ENCODE peak calls at places on chromosome 21, in five cellular contexts. One of them, this sample, is unnamed.

GRCh38 chr21:16308269-16308668 is 578.5 kb downstream of the USP25 start:
- DNase-seq in mammary epithelial cell: peak; percentile 90
- DNase-seq in B cell: no peak
- DNase-seq in epithelial cell of esophagus: peak; percentile 72
- DNase-seq in GM20000: peak; percentile 10
- DNase-seq in this sample: peak; percentile 14

GRCh38 chr21:45041351-45041805 is 33.0 kb upstream of the ADARB1 start:
- DNase-seq in GM20000: no peak
- DNase-seq in mammary epithelial cell: no peak
- DNase-seq in epithelial cell of esophagus: no peak
- DNase-seq in B cell: no peak
- DNase-seq in this sample: peak; percentile 73

GRCh38 chr21:37670883-37671282 is 245.4 kb downstream of the KCNJ6 start:
- DNase-seq in B cell: no peak
- DNase-seq in mammary epithelial cell: peak; percentile 25
- DNase-seq in GM20000: no peak
- DNase-seq in epithelial cell of esophagus: peak; percentile 49
- DNase-seq in this sample: peak; percentile 59

GRCh38 chr21:45364464-45365185 is 40.3 kb upstream of the COL18A1 start:
- DNase-seq in GM20000: no peak
- DNase-seq in B cell: no peak
- DNase-seq in mammary epithelial cell: peak; percentile 12
- DNase-seq in epithelial cell of esophagus: no peak
- DNase-seq in this sample: peak; percentile 35

GRCh38 chr21:45073301-45074047 is 906 bp upstream of the ADARB1 start:
- DNase-seq in mammary epithelial cell: no peak
- DNase-seq in GM20000: peak; percentile 66
- DNase-seq in B cell: no peak
- DNase-seq in epithelial cell of esophagus: peak; percentile 64
- DNase-seq in this sample: peak; percentile 19

GRCh38 chr21:37230632-37231246 is 36.4 kb downstream of the VPS26C start:
- DNase-seq in mammary epithelial cell: no peak
- DNase-seq in GM20000: no peak
- DNase-seq in B cell: no peak
- DNase-seq in epithelial cell of esophagus: peak; percentile 31
- DNase-seq in this sample: no peak

GRCh38 chr21:45308211-45309068 is 20.7 kb upstream of the POFUT2 start:
- DNase-seq in epithelial cell of esophagus: no peak
- DNase-seq in GM20000: no peak
- DNase-seq in B cell: no peak
- DNase-seq in mammary epithelial cell: no peak
- DNase-seq in this sample: peak; percentile 29

GRCh38 chr21:45279446-45280177 is 8.1 kb downstream of the POFUT2 start:
- DNase-seq in epithelial cell of esophagus: no peak
- DNase-seq in B cell: no peak
- DNase-seq in mammary epithelial cell: no peak
- DNase-seq in GM20000: no peak
- DNase-seq in this sample: no peak

GRCh38 chr21:27219068-27219467 is 252.2 kb upstream of the ADAMTS5 start:
- DNase-seq in B cell: no peak
- DNase-seq in epithelial cell of esophagus: peak; percentile 73
- DNase-seq in mammary epithelial cell: peak; percentile 67
- DNase-seq in GM20000: no peak
- DNase-seq in this sample: peak; percentile 82

GRCh38 chr21:33894736-33895288 is 20.8 kb downstream of the ATP5PO start:
- DNase-seq in B cell: peak; percentile 32
- DNase-seq in epithelial cell of esophagus: peak; percentile 81
- DNase-seq in GM20000: peak; percentile 68
- DNase-seq in mammary epithelial cell: peak; percentile 63
- DNase-seq in this sample: peak; percentile 68

DNA sequence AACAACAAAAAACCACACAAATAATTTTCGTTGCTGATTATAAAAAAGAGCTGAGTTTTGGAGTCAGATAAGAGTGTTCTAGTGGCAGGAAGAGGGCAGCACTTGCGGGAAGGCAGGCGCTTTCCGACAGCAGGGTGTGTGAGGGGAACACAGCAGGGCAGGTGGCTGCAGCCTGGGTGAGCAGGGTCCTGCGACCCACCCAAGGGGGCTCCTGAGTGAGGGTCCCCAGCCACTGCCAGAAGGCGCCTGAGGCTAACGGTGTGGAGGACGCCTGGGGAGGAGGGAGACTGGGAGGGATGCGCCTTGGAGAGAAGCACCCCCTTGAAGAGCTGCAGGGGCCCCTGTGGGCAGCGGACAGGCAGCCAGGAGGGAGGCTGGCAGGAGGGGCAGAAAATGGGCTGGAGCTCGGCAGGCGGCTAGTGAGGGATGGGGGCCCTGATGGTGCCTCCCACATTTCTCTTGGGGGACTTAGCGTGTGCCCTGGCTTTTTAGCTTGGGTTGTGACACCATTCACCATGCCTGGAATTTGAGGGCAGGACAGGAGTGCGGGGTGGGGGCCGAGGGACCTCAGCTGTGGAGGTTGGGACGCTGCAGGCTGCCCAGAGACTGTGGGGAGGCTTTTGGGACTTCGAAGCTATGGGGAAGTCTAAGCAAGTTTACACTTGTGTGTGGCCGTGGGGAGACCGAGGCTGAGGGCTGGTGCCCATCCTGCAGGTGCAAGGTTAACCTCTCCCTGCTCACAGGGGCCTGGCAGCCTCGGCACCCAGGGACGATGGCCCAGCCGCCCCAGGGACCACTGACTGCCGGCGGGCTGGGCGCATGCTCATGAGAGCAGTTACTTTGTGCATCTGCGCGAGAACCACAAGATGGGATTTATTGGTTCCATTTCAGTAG is 111.4 kb downstream of the SIK1 start:
- DNase-seq in epithelial cell of esophagus: no peak
- DNase-seq in B cell: peak; percentile 60
- DNase-seq in mammary epithelial cell: no peak
- DNase-seq in GM20000: no peak
- DNase-seq in this sample: no peak
- TF ChIP-seq CTCF in epithelial cell of esophagus: no peak
- TF ChIP-seq CTCF in B cell: peak; percentile 45
- TF ChIP-seq CTCF in mammary epithelial cell: no peak
- TF ChIP-seq CTCF in GM20000: no peak
- TF ChIP-seq CTCF in this sample: no peak

GRCh38 chr21:39700318-39700717 is 44.7 kb upstream of the IGSF5 start:
- DNase-seq in B cell: no peak
- DNase-seq in mammary epithelial cell: no peak
- DNase-seq in GM20000: no peak
- DNase-seq in epithelial cell of esophagus: no peak
- DNase-seq in this sample: no peak

GRCh38 chr21:39710866-39711265 is 34.1 kb upstream of the IGSF5 start:
- DNase-seq in epithelial cell of esophagus: no peak
- DNase-seq in GM20000: no peak
- DNase-seq in B cell: no peak
- DNase-seq in mammary epithelial cell: no peak
- DNase-seq in this sample: no peak

GRCh38 chr21:39707316-39707715 is 37.7 kb upstream of the IGSF5 start:
- DNase-seq in B cell: no peak
- DNase-seq in epithelial cell of esophagus: no peak
- DNase-seq in GM20000: no peak
- DNase-seq in mammary epithelial cell: no peak
- DNase-seq in this sample: no peak

GRCh38 chr21:39703578-39703977 is 41.4 kb upstream of the IGSF5 start:
- DNase-seq in mammary epithelial cell: no peak
- DNase-seq in B cell: no peak
- DNase-seq in epithelial cell of esophagus: no peak
- DNase-seq in GM20000: no peak
- DNase-seq in this sample: no peak

DNA sequence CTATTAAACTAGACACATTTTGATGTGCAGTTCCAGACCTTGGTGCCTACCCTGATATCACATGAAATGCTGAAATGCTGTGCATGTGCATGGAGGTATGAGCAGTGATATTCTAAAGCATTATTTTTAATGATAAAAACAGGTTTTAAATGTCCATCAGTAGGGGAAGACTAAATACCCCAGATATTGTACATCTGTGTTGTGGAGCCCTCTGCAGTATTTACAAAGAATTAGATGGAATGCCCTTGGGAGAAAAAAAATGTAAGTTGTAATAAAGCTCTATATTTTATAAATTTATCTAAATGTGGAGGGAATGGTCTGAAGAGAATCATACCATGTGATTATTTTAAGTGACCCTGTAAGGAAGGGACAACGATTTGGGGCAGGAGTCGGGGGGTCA is 39.1 kb upstream of the IGSF5 start:
- DNase-seq in epithelial cell of esophagus: no peak
- DNase-seq in mammary epithelial cell: no peak
- DNase-seq in GM20000: no peak
- DNase-seq in B cell: no peak
- DNase-seq in this sample: no peak
- TF ChIP-seq CTCF in epithelial cell of esophagus: no peak
- TF ChIP-seq CTCF in mammary epithelial cell: no peak
- TF ChIP-seq CTCF in GM20000: no peak
- TF ChIP-seq CTCF in B cell: no peak
- TF ChIP-seq CTCF in this sample: no peak

GRCh38 chr21:40173833-40174232 is 306.6 kb downstream of the PCP4 start:
- DNase-seq in mammary epithelial cell: no peak
- DNase-seq in B cell: no peak
- DNase-seq in GM20000: no peak
- DNase-seq in epithelial cell of esophagus: no peak
- DNase-seq in this sample: no peak
- TF ChIP-seq CTCF in mammary epithelial cell: no peak
- TF ChIP-seq CTCF in B cell: no peak
- TF ChIP-seq CTCF in GM20000: no peak
- TF ChIP-seq CTCF in epithelial cell of esophagus: no peak
- TF ChIP-seq CTCF in this sample: no peak

GRCh38 chr21:35376406-35377135 is 327.5 kb upstream of the RUNX1 start:
- DNase-seq in GM20000: no peak
- DNase-seq in mammary epithelial cell: no peak
- DNase-seq in epithelial cell of esophagus: no peak
- DNase-seq in B cell: no peak
- DNase-seq in this sample: no peak
- TF ChIP-seq CTCF in GM20000: no peak
- TF ChIP-seq CTCF in mammary epithelial cell: no peak
- TF ChIP-seq CTCF in epithelial cell of esophagus: no peak
- TF ChIP-seq CTCF in B cell: no peak
- TF ChIP-seq CTCF in this sample: no peak

GRCh38 chr21:41378849-41379248 is 17.0 kb downstream of the MX2 start:
- DNase-seq in B cell: no peak
- DNase-seq in GM20000: no peak
- DNase-seq in mammary epithelial cell: no peak
- DNase-seq in epithelial cell of esophagus: no peak
- DNase-seq in this sample: no peak
- TF ChIP-seq CTCF in B cell: no peak
- TF ChIP-seq CTCF in GM20000: no peak
- TF ChIP-seq CTCF in mammary epithelial cell: no peak
- TF ChIP-seq CTCF in epithelial cell of esophagus: no peak
- TF ChIP-seq CTCF in this sample: no peak

DNA sequence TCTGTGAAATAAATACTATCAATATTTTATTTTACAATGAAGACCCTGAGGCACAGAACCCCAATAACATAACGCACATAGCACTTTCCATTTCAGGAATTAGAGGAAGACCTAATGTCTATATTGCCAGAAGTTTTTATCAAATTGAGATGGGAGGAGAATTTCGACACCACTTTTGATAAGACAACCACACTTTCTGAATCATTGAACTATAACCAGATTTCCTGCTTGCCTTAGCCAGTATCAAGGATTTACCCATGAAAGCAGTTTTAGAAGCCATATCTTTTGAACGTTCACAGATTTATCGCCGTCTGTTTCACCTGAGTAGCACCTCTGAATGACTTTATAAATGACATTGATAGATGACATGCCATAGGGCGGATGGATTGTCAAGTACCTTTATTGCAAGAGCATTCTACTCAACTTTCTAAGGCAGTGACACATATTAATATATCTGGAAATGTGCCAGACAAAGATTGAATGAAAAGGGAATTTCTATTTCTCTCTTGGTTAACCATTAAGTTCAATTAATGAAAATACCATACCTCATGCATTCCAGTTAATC is 768.4 kb downstream of the LTN1 start:
- DNase-seq in B cell: no peak
- DNase-seq in GM20000: no peak
- DNase-seq in mammary epithelial cell: no peak
- DNase-seq in epithelial cell of esophagus: no peak
- DNase-seq in this sample: no peak
- TF ChIP-seq CTCF in B cell: no peak
- TF ChIP-seq CTCF in GM20000: no peak
- TF ChIP-seq CTCF in mammary epithelial cell: no peak
- TF ChIP-seq CTCF in epithelial cell of esophagus: no peak
- TF ChIP-seq CTCF in this sample: no peak

DNA sequence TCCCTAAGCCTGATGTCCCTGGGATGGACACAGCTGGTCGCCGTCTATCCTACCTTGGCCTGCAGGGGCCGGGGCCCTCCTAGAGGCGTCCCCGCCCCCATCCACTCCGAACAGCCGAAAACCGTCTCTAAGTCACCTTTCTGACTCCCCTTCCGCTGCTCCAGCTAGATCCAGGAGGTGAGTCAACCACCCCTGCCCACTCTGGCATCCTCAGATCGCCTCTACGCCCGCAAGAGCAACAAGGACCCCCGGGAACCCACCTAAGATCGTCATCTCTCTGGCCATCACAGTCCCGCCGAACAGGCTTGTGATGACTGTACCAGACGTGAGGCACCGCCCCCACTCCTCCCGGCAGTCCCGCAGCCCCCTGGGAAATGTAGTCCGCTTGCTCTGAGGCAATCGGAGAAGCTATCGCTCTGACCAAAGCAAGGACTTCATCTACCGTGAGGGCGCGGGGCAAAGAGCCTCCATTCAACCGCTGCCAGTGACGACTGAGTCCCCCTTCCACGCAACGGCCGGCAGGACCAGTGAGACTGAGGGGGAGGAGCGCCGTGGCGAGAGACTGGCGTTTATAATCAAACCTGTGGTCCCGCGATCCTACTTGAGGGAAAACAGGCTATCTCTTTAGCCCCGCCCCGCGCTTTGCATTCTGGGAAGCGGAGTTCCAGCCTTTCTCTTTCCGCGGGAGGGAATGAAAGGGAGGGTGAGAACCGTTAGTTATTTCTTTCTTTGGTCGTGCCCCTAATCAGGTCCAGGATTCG is at the start of gene HSPA13:
- DNase-seq in B cell: peak; percentile 98
- DNase-seq in epithelial cell of esophagus: peak; percentile 100
- DNase-seq in GM20000: peak; percentile 91
- DNase-seq in mammary epithelial cell: peak; percentile 100
- DNase-seq in this sample: peak; percentile 100
- TF ChIP-seq CTCF in B cell: no peak
- TF ChIP-seq CTCF in epithelial cell of esophagus: no peak
- TF ChIP-seq CTCF in GM20000: no peak
- TF ChIP-seq CTCF in mammary epithelial cell: no peak
- TF ChIP-seq CTCF in this sample: no peak

GRCh38 chr21:36169465-36170128 is 13.0 kb downstream of the DOP1B start:
- DNase-seq in mammary epithelial cell: no peak
- DNase-seq in epithelial cell of esophagus: no peak
- DNase-seq in B cell: no peak
- DNase-seq in GM20000: no peak
- DNase-seq in this sample: no peak
- TF ChIP-seq CTCF in mammary epithelial cell: no peak
- TF ChIP-seq CTCF in epithelial cell of esophagus: no peak
- TF ChIP-seq CTCF in B cell: no peak
- TF ChIP-seq CTCF in GM20000: no peak
- TF ChIP-seq CTCF in this sample: no peak

This sample was measured in MCF 10A.